ENCODE peak calls at places on chromosomes 1 and 21, in seven cellular contexts. X is NCI-H524 treated with DMSO at 0.1 percent for 48 hours, W is fibroblast of gingiva, A is GM23248, B is T-helper 2 cell, P is germinal center, C is Right ventricle myocardium superior. M is an unnamed sample.

GRCh38 chr1:241499910-241500309 is 19.6 kb downstream of the FH start:
- DNase-seq in B (no peak), C (no peak), W (peak; percentile 60), A (peak; percentile 54), X (no peak), P (no peak), M (no peak)

GRCh38 chr1:234607091-234608025 is 2.6 kb downstream of the IRF2BP2 start:
- DNase-seq in A (peak; percentile 64), X (no peak), P (no peak), C (peak; percentile 56), B (peak; percentile 4), W (no peak), M (peak; percentile 50)

GRCh38 chr1:100229681-100230443 is 19.8 kb downstream of the DBT start:
- DNase-seq in B (no peak), P (no peak), C (no peak), X (no peak), W (no peak), A (no peak), M (no peak)

GRCh38 chr1:192311281-192311680 is 5.5 kb upstream of the RGS21 start:
- DNase-seq in W (no peak), A (peak; percentile 5), C (no peak), X (no peak), P (no peak), B (no peak), M (peak; percentile 16)

GRCh38 chr1:232011961-232012360 is 385.4 kb downstream of the DISC1 start:
- DNase-seq in P (no peak), X (no peak), C (no peak), B (no peak), W (no peak), A (peak; percentile 51), M (no peak)

GRCh38 chr1:170765712-170766330 is 101.9 kb downstream of the PRRX1 start:
- DNase-seq in X (peak; percentile 1), A (peak; percentile 70), B (no peak), W (peak; percentile 39), P (no peak), C (no peak), M (peak; percentile 17)

GRCh38 chr1:67921725-67922489 is 88.6 kb upstream of the GNG12 start:
- DNase-seq in W (no peak), A (peak; percentile 8), P (no peak), C (no peak), X (no peak), B (no peak), M (no peak)

GRCh38 chr21:40300300-40300699 is 433.1 kb downstream of the PCP4 start:
- DNase-seq in P (no peak), B (no peak), C (no peak), A (no peak), W (no peak), X (no peak), M (no peak)

GRCh38 chr21:25133939-25134338 is 473.3 kb downstream of the MRPL39 start:
- DNase-seq in W (no peak), C (no peak), X (no peak), P (no peak), B (no peak), A (peak; percentile 19), M (no peak)

GRCh38 chr1:1371741-1372711 is 3.0 kb downstream of the AURKAIP1 start:
- DNase-seq in A (peak; percentile 64), W (no peak), P (peak; percentile 87), B (peak; percentile 64), X (no peak), C (peak; percentile 81), M (peak; percentile 80)

GRCh38 chr1:41918450-41919043 is at the start of gene HIVEP3:
- DNase-seq in P (no peak), W (no peak), C (no peak), B (no peak), X (peak; percentile 42), A (peak; percentile 70), M (no peak)

GRCh38 chr1:105294838-105295237 is 1545.1 kb downstream of the AMY1C start:
- DNase-seq in X (no peak), C (no peak), A (no peak), P (no peak), W (no peak), B (no peak), M (no peak)

GRCh38 chr1:221829327-221830011 is 87.6 kb upstream of the DUSP10 start:
- DNase-seq in C (no peak), P (no peak), B (no peak), X (no peak), W (peak; percentile 53), A (peak; percentile 94), M (peak; percentile 21)

GRCh38 chr1:44566281-44567046 is 107.8 kb downstream of the TMEM53 start:
- DNase-seq in P (no peak), B (no peak), X (peak; percentile 10), A (no peak), W (no peak), C (no peak), M (no peak)

GRCh38 chr1:10877894-10878293 is 81.4 kb upstream of the CASZ1 start:
- DNase-seq in W (no peak), P (no peak), B (no peak), X (no peak), A (no peak), C (no peak), M (no peak)

GRCh38 chr1:206923009-206923960 is 1.5 kb upstream of the FCMR start:
- DNase-seq in B (peak; percentile 55), X (no peak), W (no peak), A (no peak), C (no peak), P (peak; percentile 72), M (peak; percentile 93)

GRCh38 chr21:39153842-39154241 is 29.4 kb downstream of the PSMG1 start:
- DNase-seq in C (no peak), P (no peak), W (no peak), A (no peak), X (no peak), B (no peak), M (no peak)

GRCh38 chr1:6131561-6131960 is 48.6 kb downstream of the CHD5 start:
- DNase-seq in C (peak; percentile 6), A (no peak), P (no peak), B (no peak), W (no peak), X (no peak), M (no peak)